ENCODE peak calls at places on chromosomes 5 and 9, in five cellular contexts. F, V, J, Y and M are unnamed samples.

GRCh38 chr9:7144265-7145046 is 386.7 kb downstream of the KDM4C start:
- DNase-seq in F (no peak), V (no peak), J (no peak), Y (no peak), M (no peak)

GRCh38 chr9:131271506-131271931 is 4.8 kb downstream of the FAM78A start:
- DNase-seq in F (no peak), V (no peak), J (no peak), Y (no peak), M (no peak)

GRCh38 chr5:54514269-54514668 is 3.3 kb upstream of the SNX18 start:
- DNase-seq in F (no peak), V (no peak), J (peak), Y (no peak), M (no peak)

GRCh38 chr5:155299342-155300006 is 285.9 kb downstream of the KIF4B start:
- DNase-seq in F (no peak), V (no peak), J (no peak), Y (no peak), M (no peak)

GRCh38 chr9:132166599-132166998 is 4.7 kb downstream of the NTNG2 start:
- DNase-seq in F (no peak), V (no peak), J (no peak), Y (no peak), M (peak)

GRCh38 chr5:10202089-10202753 is 47.5 kb downstream of the ATPSCKMT start:
- DNase-seq in F (no peak), V (no peak), J (no peak), Y (no peak), M (no peak)

GRCh38 chr9:69346596-69347390 is 21.8 kb downstream of the ENTREP1 start:
- DNase-seq in F (peak), V (no peak), J (no peak), Y (no peak), M (peak)

GRCh38 chr5:10667431-10668057 is 93.5 kb downstream of the DAP start:
- DNase-seq in F (no peak), V (no peak), J (no peak), Y (no peak), M (no peak)

GRCh38 chr5:55440188-55440646 is 94.5 kb downstream of the PLPP1 start:
- DNase-seq in F (peak), V (no peak), J (peak), Y (no peak), M (peak)

GRCh38 chr9:4489919-4490704 is at the start of gene SLC1A1:
- DNase-seq in F (peak), V (peak), J (peak), Y (peak), M (peak)

GRCh38 chr5:40877371-40877988 is 31.8 kb upstream of the C7 start:
- DNase-seq in F (no peak), V (no peak), J (no peak), Y (no peak), M (no peak)

GRCh38 chr5:12865529-12865928 is 961.3 kb upstream of the CTNND2 start:
- DNase-seq in F (peak), V (no peak), J (peak), Y (no peak), M (peak)

GRCh38 chr5:23820764-23821471 is 313.5 kb downstream of the PRDM9 start:
- DNase-seq in F (peak), V (peak), J (peak), Y (no peak), M (peak)

GRCh38 chr5:176908677-176909358 is 9.7 kb upstream of the HK3 start:
- DNase-seq in F (no peak), V (no peak), J (no peak), Y (no peak), M (no peak)

GRCh38 chr9:134157378-134157885 is 6.9 kb downstream of the RNU6ATAC start:
- DNase-seq in F (no peak), V (no peak), J (no peak), Y (no peak), M (no peak)

GRCh38 chr9:128706045-128706444 is 3.7 kb downstream of the PKN3 start:
- DNase-seq in F (no peak), V (no peak), J (no peak), Y (no peak), M (no peak)

GRCh38 chr5:83965431-83965830 is 244.8 kb upstream of the HAPLN1 start:
- DNase-seq in F (no peak), V (peak), J (no peak), Y (no peak), M (peak)

GRCh38 chr5:67294266-67294938 is 97.8 kb upstream of the CD180 start:
- DNase-seq in F (no peak), V (no peak), J (no peak), Y (no peak), M (peak)

GRCh38 chr5:157464518-157465171 is 4.6 kb downstream of the NIPAL4 start:
- DNase-seq in F (peak), V (peak), J (peak), Y (peak), M (peak)

GRCh38 chr9:33676746-33677505 is 118.4 kb upstream of the PRSS3 start:
- DNase-seq in F (peak), V (peak), J (peak), Y (no peak), M (no peak)

GRCh38 chr5:14469485-14470377 is 111.9 kb upstream of the OTULINL start:
- DNase-seq in F (no peak), V (no peak), J (no peak), Y (no peak), M (no peak)

GRCh38 chr5:10595678-10596309 is 31.9 kb downstream of the ANKRD33B start:
- DNase-seq in F (peak), V (peak), J (peak), Y (no peak), M (peak)

GRCh38 chr5:82885657-82886389 is 191.4 kb downstream of the TMEM167A start:
- DNase-seq in F (no peak), V (peak), J (peak), Y (no peak), M (peak)

GRCh38 chr9:16247188-16247875 is 623.1 kb downstream of the BNC2 start:
- DNase-seq in F (peak), V (peak), J (peak), Y (no peak), M (no peak)

GRCh38 chr5:159045165-159045811 is 54.4 kb downstream of the EBF1 start:
- DNase-seq in F (no peak), V (peak), J (no peak), Y (no peak), M (no peak)

GRCh38 chr5:128121679-128122078 is 38.1 kb downstream of the SLC12A2 start:
- DNase-seq in F (peak), V (no peak), J (no peak), Y (no peak), M (no peak)

GRCh38 chr5:73496984-73497457 is 1.2 kb upstream of the BTF3 start:
- DNase-seq in F (peak), V (peak), J (peak), Y (no peak), M (peak)

GRCh38 chr9:126228111-126228778 is 98.4 kb upstream of the MVB12B start:
- DNase-seq in F (no peak), V (no peak), J (no peak), Y (no peak), M (no peak)

GRCh38 chr9:20396509-20396908 is 225.8 kb downstream of the MLLT3 start:
- DNase-seq in F (no peak), V (no peak), J (no peak), Y (no peak), M (no peak)

DNA sequence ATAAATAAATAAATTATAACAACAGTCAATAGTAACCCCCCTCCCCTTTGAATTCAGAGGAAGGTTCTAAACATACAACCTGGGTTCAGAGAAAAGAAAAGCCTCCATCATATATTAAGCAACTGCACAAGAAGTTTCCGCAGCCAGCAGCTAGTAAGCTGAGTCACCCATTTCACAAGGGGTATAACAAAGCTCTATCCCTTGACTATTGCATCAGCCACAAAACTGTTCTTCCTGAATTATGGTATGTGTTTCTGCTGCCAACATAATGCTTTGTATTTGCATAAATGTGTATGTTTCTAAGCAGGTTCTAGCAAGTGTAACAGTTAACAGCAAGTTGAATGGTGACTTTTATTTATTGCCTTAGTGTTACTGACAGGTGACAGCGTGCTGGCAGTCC is 6.8 kb upstream of the CEP120 start:
- DNase-seq in F (peak), V (peak), J (peak), Y (peak), M (peak)
- H3K4me3 ChIP-seq in F (no peak), V (no peak), J (no peak), Y (no peak), M (no peak)

GRCh38 chr5:113217619-113218184 is 217.1 kb downstream of the TSSK1B start:
- DNase-seq in F (no peak), V (no peak), J (no peak), Y (no peak), M (no peak)
- H3K4me3 ChIP-seq in F (no peak), V (no peak), J (no peak), Y (no peak), M (no peak)

GRCh38 chr9:96140401-96141180 is 161.4 kb downstream of the HSD17B3 start:
- DNase-seq in F (no peak), V (no peak), J (no peak), Y (no peak), M (peak)

GRCh38 chr9:96137666-96138429 is 164.1 kb downstream of the HSD17B3 start:
- DNase-seq in F (no peak), V (no peak), J (peak), Y (no peak), M (peak)

GRCh38 chr9:96138616-96139015 is 163.4 kb downstream of the HSD17B3 start:
- DNase-seq in F (no peak), V (no peak), J (no peak), Y (no peak), M (no peak)

GRCh38 chr9:96141666-96142065 is 160.3 kb downstream of the HSD17B3 start:
- DNase-seq in F (no peak), V (no peak), J (no peak), Y (no peak), M (no peak)

DNA sequence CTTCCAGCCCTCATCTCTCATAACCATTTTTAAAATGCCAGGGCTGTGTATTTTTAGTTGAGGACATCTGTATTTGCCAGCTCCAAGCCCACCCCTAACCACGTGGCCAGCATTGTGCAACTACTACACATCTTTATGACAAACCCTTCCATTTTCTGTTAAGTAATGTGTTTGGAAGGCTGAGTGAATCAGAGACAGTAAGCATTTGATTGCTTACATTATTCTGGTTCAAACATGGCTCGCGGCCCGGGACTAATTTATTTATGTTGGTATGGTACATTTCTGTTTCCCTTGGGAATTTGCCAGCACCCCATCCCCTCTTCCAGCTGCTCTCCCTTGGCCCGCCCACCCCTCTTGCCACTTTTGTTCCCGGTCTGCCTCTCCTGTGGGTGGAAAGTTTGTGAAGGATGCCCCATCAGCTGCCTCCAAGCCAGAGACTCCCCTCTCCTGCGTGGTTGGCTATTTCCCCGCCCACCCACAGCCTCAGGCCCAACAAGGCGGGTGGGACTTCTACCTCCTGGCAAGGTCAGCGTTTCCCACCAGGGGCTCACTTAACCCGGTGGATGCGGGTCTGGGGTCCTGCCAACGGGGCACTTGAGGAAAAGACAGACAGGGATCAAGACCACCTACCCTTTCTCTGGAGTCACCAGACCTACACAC is 162.3 kb downstream of the HSD17B3 start:
- DNase-seq in F (peak), V (peak), J (peak), Y (peak), M (peak)
- H3K4me3 ChIP-seq in F (no peak), V (no peak), J (no peak), Y (no peak), M (peak)

DNA sequence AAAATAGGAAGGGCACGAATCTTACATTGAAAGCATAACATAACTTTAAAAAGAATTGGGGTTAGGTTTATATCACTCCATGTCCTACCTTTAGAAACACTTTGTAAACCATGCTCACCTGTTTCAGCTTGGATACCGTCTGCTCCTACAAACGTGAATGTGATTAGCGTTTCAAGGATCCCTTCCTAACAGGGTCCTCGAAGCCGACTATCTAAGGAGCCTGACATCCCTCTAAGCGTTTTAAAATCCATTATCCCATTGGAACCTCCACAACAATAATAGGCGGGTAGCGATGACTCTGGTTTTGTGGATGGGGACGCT is 1.0 kb downstream of the SVEP1 start:
- DNase-seq in F (no peak), V (no peak), J (no peak), Y (no peak), M (no peak)
- H3K4me3 ChIP-seq in F (peak), V (peak), J (peak), Y (peak), M (peak)

DNA sequence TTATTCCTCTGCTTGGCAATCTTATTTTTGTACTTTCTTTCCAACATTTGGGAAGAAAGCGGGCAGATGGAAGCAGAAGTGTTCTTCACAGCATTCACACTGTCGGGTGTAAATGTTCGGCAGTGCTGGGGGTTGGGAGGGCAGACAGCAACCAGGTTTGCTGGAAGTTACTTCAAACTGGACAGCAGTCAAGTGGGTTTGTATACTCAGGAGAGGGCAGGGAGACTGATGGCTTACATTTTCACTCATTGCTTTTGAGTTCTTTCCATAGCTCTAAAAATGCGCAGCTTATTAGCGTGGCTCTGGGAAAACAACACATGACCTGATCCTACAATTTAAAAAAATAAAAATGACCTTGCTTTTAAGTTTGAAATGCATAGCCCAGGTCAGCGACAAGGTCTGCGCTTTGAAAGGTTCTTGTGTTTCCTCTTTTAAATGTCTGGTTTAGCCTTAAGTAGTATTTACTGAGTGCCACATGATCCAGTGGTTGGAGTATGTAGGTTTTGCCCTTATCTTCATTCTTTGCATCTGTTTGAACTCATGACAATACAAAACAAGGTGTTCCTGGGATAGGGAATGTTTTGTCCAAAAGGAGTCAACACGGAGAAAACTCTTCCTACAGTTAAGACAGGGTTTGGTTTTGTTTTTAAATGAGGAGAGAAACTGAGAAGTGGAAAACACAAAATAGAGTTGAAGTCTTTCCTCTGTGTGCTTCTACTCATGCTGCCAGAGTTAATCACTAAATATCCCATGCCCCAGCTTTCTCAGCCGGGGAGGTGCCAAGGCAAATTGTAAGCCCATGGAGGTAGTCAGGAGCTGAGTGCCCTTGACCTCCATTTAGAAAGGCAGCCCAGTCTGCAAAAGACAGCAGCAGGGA is 132.7 kb upstream of the DMRT1 start:
- DNase-seq in F (no peak), V (peak), J (no peak), Y (peak), M (no peak)
- H3K4me3 ChIP-seq in F (no peak), V (peak), J (no peak), Y (no peak), M (peak)

GRCh38 chr5:1666812-1667588 is 132.6 kb downstream of the MRPL36 start:
- DNase-seq in F (peak), V (no peak), J (no peak), Y (no peak), M (no peak)
- H3K4me3 ChIP-seq in F (no peak), V (no peak), J (no peak), Y (no peak), M (no peak)

DNA sequence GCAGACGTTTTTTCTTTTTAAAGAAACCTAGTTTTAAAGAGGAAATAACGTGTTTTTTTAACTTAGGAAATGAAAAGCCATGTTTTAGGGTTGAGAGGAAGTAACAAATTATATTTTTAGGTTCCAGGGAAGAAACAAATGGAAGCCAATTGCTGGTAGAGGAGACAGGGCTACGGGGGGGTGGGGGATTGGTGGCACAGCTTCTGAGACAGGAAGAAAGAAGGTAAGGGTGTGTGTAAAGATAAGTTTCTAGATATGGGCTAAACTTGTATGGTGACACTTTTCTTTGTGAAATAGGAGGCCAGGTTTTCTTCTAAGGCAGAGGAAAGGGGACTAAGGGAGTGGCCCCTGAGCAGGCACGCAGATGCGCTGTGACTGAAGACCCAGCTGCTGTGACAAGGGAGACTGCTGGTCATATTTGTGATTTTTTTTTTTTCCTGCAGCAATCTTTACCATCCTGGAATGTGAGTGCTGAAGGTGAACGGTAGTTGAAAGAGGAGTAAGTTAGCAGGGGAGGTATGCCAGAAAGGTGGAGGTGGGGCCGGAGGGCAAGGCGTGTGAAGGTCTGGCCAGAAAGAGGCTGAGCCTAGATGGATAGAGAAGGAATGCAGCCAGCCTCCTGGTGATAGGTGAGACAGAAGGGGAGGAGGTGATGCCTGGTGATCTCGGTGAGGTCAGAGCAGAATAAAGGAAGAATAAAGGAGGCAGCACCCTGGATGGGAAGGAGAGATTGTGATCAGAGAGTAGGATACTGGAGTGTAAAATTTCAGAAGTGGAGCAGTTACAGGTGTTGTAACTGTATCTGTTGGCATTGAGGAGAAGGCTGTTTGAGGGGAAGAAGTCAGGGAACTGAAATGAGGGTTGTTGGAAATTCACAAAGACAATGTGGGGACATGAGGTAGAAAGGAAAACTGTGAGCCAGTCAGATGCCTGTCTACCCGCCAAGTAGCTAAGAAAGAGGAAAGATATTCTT is 1.7 kb downstream of the GNG10 start:
- DNase-seq in F (no peak), V (no peak), J (no peak), Y (no peak), M (no peak)
- H3K4me3 ChIP-seq in F (peak), V (peak), J (peak), Y (no peak), M (peak)

DNA sequence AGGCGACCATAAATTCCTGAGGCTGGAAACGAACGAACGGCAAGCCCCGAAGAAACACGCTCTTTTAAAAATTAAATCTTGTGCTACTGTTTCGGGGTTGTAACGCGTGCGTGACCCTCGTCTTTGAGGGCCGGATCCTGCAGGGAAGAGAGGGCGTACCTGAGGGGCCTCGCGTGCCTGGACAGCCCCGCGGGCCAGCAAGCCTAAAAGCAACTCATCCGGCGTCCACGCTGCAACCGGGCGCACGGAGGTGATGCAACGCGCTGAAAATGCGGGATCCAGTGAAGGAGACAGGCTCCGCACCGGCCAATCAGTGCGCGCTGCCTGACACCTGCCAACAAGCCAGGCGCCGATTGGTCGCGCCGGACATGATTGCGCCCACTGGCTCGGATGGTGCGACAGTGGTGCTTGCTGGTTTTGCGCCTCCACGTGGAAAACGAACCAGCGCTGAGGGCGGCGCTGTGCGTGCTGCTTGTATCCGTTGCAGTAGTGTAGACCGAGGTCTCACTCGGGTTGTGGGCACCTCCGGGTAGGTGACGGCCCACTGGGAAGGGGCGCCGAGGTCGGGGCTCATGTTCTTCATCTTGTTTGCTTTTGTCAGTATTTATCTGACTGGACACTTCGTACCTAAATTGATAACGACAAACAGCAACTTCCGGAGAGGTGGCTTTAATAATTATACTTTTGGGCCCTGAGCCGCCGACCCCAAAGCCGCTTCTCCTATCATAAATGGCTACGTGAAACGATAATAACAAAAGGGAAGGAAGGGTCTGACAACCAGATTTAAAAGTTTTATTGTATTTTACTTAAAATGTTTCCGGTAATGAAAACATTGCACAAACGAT is at the start of gene IARS1:
- DNase-seq in F (peak), V (peak), J (peak), Y (peak), M (peak)
- H3K4me3 ChIP-seq in F (peak), V (peak), J (peak), Y (peak), M (peak)